ENCODE peak calls at places on chromosomes 16 and 17, in seven cellular contexts. F is GOT3, L is NCI-H446, X is GM13977, Z is LHCN-M2, D is NCI-H1092 treated with DMSO at 0.1 percent for 48 hours, J is neuronal stem cell. U is an unnamed sample.

GRCh38 chr17:46853896-46854444 is 2.6 kb downstream of the WNT9B start:
- DNase-seq in F (no peak), L (no peak), X (no peak), Z (no peak), D (no peak), J (no peak), U (no peak)

GRCh38 chr17:40071720-40072480 is 9.1 kb downstream of the THRA start:
- DNase-seq in F (no peak), L (peak), X (no peak), Z (peak), D (peak), J (no peak), U (no peak)

GRCh38 chr17:17794382-17794781 is 42.4 kb downstream of the SREBF1 start:
- DNase-seq in F (no peak), L (no peak), X (no peak), Z (no peak), D (no peak), J (no peak), U (no peak)

GRCh38 chr16:79128706-79129105 is 471.8 kb downstream of the MAF start:
- DNase-seq in F (no peak), L (no peak), X (no peak), Z (no peak), D (no peak), J (no peak), U (no peak)

GRCh38 chr16:73060948-73061495 is 13.1 kb upstream of the ZFHX3 start:
- DNase-seq in F (no peak), L (no peak), X (no peak), Z (no peak), D (no peak), J (peak), U (no peak)

GRCh38 chr16:11658896-11659708 is 9.2 kb upstream of the SNN start:
- DNase-seq in F (no peak), L (peak), X (no peak), Z (no peak), D (no peak), J (no peak), U (no peak)

GRCh38 chr17:37662358-37662757 is 19.1 kb upstream of the DDX52 start:
- DNase-seq in F (no peak), L (no peak), X (no peak), Z (no peak), D (no peak), J (peak), U (no peak)

GRCh38 chr17:42667088-42667951 is 8.2 kb downstream of the TUBG2 start:
- DNase-seq in F (peak), L (peak), X (no peak), Z (peak), D (no peak), J (no peak), U (peak)

U was measured in fibroblast of the conjunctiva.